ENCODE peak calls at places on chromosomes 13 and 19, in seven cellular contexts. One of them, this sample, is unnamed. For H3K4me1, the result is how much of the 10 kb centered on the place peaks cover.

GRCh38 chr19:48844472-48844871 is 8.2 kb upstream of the HSD17B14 start:
- DNase-seq in mesenchymal stem cell: peak
- DNase-seq in CD4-positive, CD25-positive, alpha-beta regulatory T cell: no peak
- DNase-seq in heart right ventricle: no peak
- DNase-seq in tibial nerve: no peak
- DNase-seq in neuronal stem cell: no peak
- DNase-seq in cardiac muscle cell: no peak
- DNase-seq in this sample: no peak

GRCh38 chr13:90700340-90700739 is 647.1 kb upstream of the MIR17HG start:
- DNase-seq in mesenchymal stem cell: no peak
- DNase-seq in CD4-positive, CD25-positive, alpha-beta regulatory T cell: no peak
- DNase-seq in heart right ventricle: no peak
- DNase-seq in tibial nerve: no peak
- DNase-seq in neuronal stem cell: no peak
- DNase-seq in cardiac muscle cell: no peak
- DNase-seq in this sample: no peak

GRCh38 chr13:113275387-113275786 is 21.7 kb upstream of the LAMP1 start:
- DNase-seq in mesenchymal stem cell: peak
- DNase-seq in CD4-positive, CD25-positive, alpha-beta regulatory T cell: peak
- DNase-seq in heart right ventricle: no peak
- DNase-seq in tibial nerve: no peak
- DNase-seq in neuronal stem cell: no peak
- DNase-seq in cardiac muscle cell: peak
- DNase-seq in this sample: peak

GRCh38 chr19:37492213-37492612 is 14.5 kb upstream of the ZNF793 start:
- DNase-seq in mesenchymal stem cell: no peak
- DNase-seq in CD4-positive, CD25-positive, alpha-beta regulatory T cell: no peak
- DNase-seq in heart right ventricle: no peak
- DNase-seq in tibial nerve: no peak
- DNase-seq in neuronal stem cell: no peak
- DNase-seq in cardiac muscle cell: no peak
- DNase-seq in this sample: no peak

GRCh38 chr13:45770886-45771285 is 68.8 kb downstream of the CBY2 start:
- DNase-seq in mesenchymal stem cell: no peak
- DNase-seq in CD4-positive, CD25-positive, alpha-beta regulatory T cell: no peak
- DNase-seq in heart right ventricle: no peak
- DNase-seq in tibial nerve: no peak
- DNase-seq in neuronal stem cell: no peak
- DNase-seq in cardiac muscle cell: no peak
- DNase-seq in this sample: no peak

GRCh38 chr13:110250258-110250891 is 56.6 kb downstream of the COL4A1 start:
- DNase-seq in mesenchymal stem cell: peak
- DNase-seq in CD4-positive, CD25-positive, alpha-beta regulatory T cell: no peak
- DNase-seq in heart right ventricle: peak
- DNase-seq in tibial nerve: peak
- DNase-seq in neuronal stem cell: no peak
- DNase-seq in cardiac muscle cell: no peak
- DNase-seq in this sample: peak

GRCh38 chr19:9877775-9878510 is 42.8 kb downstream of the PIN1 start:
- DNase-seq in mesenchymal stem cell: peak
- DNase-seq in CD4-positive, CD25-positive, alpha-beta regulatory T cell: no peak
- DNase-seq in heart right ventricle: no peak
- DNase-seq in tibial nerve: no peak
- DNase-seq in neuronal stem cell: no peak
- DNase-seq in cardiac muscle cell: no peak
- DNase-seq in this sample: no peak

GRCh38 chr13:27151798-27152599 is 19.6 kb downstream of the USP12 start:
- DNase-seq in mesenchymal stem cell: no peak
- DNase-seq in CD4-positive, CD25-positive, alpha-beta regulatory T cell: no peak
- DNase-seq in heart right ventricle: no peak
- DNase-seq in tibial nerve: no peak
- DNase-seq in neuronal stem cell: no peak
- DNase-seq in cardiac muscle cell: no peak
- DNase-seq in this sample: no peak

GRCh38 chr13:94312511-94313191 is 166.8 kb downstream of the DCT start:
- DNase-seq in mesenchymal stem cell: peak
- DNase-seq in CD4-positive, CD25-positive, alpha-beta regulatory T cell: peak
- DNase-seq in heart right ventricle: no peak
- DNase-seq in tibial nerve: no peak
- DNase-seq in neuronal stem cell: peak
- DNase-seq in cardiac muscle cell: no peak
- DNase-seq in this sample: no peak

GRCh38 chr13:28574617-28575142 is 79.8 kb upstream of the FLT1 start:
- DNase-seq in mesenchymal stem cell: peak
- DNase-seq in CD4-positive, CD25-positive, alpha-beta regulatory T cell: no peak
- DNase-seq in heart right ventricle: peak
- DNase-seq in tibial nerve: no peak
- DNase-seq in neuronal stem cell: no peak
- DNase-seq in cardiac muscle cell: no peak
- DNase-seq in this sample: no peak

GRCh38 chr19:13984875-13985741 is 21.0 kb downstream of the RFX1 start:
- DNase-seq in mesenchymal stem cell: no peak
- DNase-seq in CD4-positive, CD25-positive, alpha-beta regulatory T cell: no peak
- DNase-seq in heart right ventricle: no peak
- DNase-seq in tibial nerve: no peak
- DNase-seq in neuronal stem cell: no peak
- DNase-seq in cardiac muscle cell: no peak
- DNase-seq in this sample: peak

GRCh38 chr19:13982773-13983172 is 23.3 kb downstream of the RFX1 start:
- DNase-seq in mesenchymal stem cell: no peak
- DNase-seq in CD4-positive, CD25-positive, alpha-beta regulatory T cell: no peak
- DNase-seq in heart right ventricle: no peak
- DNase-seq in tibial nerve: no peak
- DNase-seq in neuronal stem cell: no peak
- DNase-seq in cardiac muscle cell: no peak
- DNase-seq in this sample: no peak

GRCh38 chr19:13985771-13986347 is 20.3 kb downstream of the RFX1 start:
- DNase-seq in mesenchymal stem cell: no peak
- DNase-seq in CD4-positive, CD25-positive, alpha-beta regulatory T cell: no peak
- DNase-seq in heart right ventricle: no peak
- DNase-seq in tibial nerve: no peak
- DNase-seq in neuronal stem cell: no peak
- DNase-seq in cardiac muscle cell: no peak
- DNase-seq in this sample: no peak

GRCh38 chr19:13983213-13983889 is 22.8 kb downstream of the RFX1 start:
- DNase-seq in mesenchymal stem cell: no peak
- DNase-seq in CD4-positive, CD25-positive, alpha-beta regulatory T cell: peak
- DNase-seq in heart right ventricle: no peak
- DNase-seq in tibial nerve: no peak
- DNase-seq in neuronal stem cell: no peak
- DNase-seq in cardiac muscle cell: no peak
- DNase-seq in this sample: no peak

GRCh38 chr19:13984186-13984585 is 21.9 kb downstream of the RFX1 start:
- DNase-seq in mesenchymal stem cell: no peak
- DNase-seq in CD4-positive, CD25-positive, alpha-beta regulatory T cell: no peak
- DNase-seq in heart right ventricle: no peak
- DNase-seq in tibial nerve: no peak
- DNase-seq in neuronal stem cell: no peak
- DNase-seq in cardiac muscle cell: no peak
- DNase-seq in this sample: no peak
- H3K4me1 ChIP-seq in mesenchymal stem cell: under half
- H3K4me1 ChIP-seq in CD4-positive, CD25-positive, alpha-beta regulatory T cell: half or more
- H3K4me1 ChIP-seq in heart right ventricle: under half
- H3K4me1 ChIP-seq in tibial nerve: under half
- H3K4me1 ChIP-seq in neuronal stem cell: under half
- H3K4me1 ChIP-seq in cardiac muscle cell: under half
- H3K4me1 ChIP-seq in this sample: under half

GRCh38 chr13:40550130-40550529 is 116.3 kb downstream of the FOXO1 start:
- DNase-seq in mesenchymal stem cell: peak
- DNase-seq in CD4-positive, CD25-positive, alpha-beta regulatory T cell: no peak
- DNase-seq in heart right ventricle: no peak
- DNase-seq in tibial nerve: no peak
- DNase-seq in neuronal stem cell: no peak
- DNase-seq in cardiac muscle cell: no peak
- DNase-seq in this sample: no peak
- H3K4me1 ChIP-seq in mesenchymal stem cell: under half
- H3K4me1 ChIP-seq in CD4-positive, CD25-positive, alpha-beta regulatory T cell: under half
- H3K4me1 ChIP-seq in heart right ventricle: under half
- H3K4me1 ChIP-seq in tibial nerve: half or more
- H3K4me1 ChIP-seq in neuronal stem cell: under half
- H3K4me1 ChIP-seq in cardiac muscle cell: under half
- H3K4me1 ChIP-seq in this sample: under half

GRCh38 chr19:3454656-3455392 is 25.5 kb downstream of the SMIM24 start:
- DNase-seq in mesenchymal stem cell: no peak
- DNase-seq in CD4-positive, CD25-positive, alpha-beta regulatory T cell: no peak
- DNase-seq in heart right ventricle: no peak
- DNase-seq in tibial nerve: no peak
- DNase-seq in neuronal stem cell: no peak
- DNase-seq in cardiac muscle cell: no peak
- DNase-seq in this sample: no peak

GRCh38 chr19:3457531-3458228 is 22.6 kb downstream of the SMIM24 start:
- DNase-seq in mesenchymal stem cell: peak
- DNase-seq in CD4-positive, CD25-positive, alpha-beta regulatory T cell: no peak
- DNase-seq in heart right ventricle: no peak
- DNase-seq in tibial nerve: no peak
- DNase-seq in neuronal stem cell: no peak
- DNase-seq in cardiac muscle cell: no peak
- DNase-seq in this sample: no peak

GRCh38 chr19:3455393-3455955 is 24.9 kb downstream of the SMIM24 start:
- DNase-seq in mesenchymal stem cell: no peak
- DNase-seq in CD4-positive, CD25-positive, alpha-beta regulatory T cell: no peak
- DNase-seq in heart right ventricle: no peak
- DNase-seq in tibial nerve: no peak
- DNase-seq in neuronal stem cell: no peak
- DNase-seq in cardiac muscle cell: no peak
- DNase-seq in this sample: no peak

GRCh38 chr19:3456925-3457530 is 23.3 kb downstream of the SMIM24 start:
- DNase-seq in mesenchymal stem cell: no peak
- DNase-seq in CD4-positive, CD25-positive, alpha-beta regulatory T cell: no peak
- DNase-seq in heart right ventricle: no peak
- DNase-seq in tibial nerve: no peak
- DNase-seq in neuronal stem cell: no peak
- DNase-seq in cardiac muscle cell: no peak
- DNase-seq in this sample: no peak

DNA sequence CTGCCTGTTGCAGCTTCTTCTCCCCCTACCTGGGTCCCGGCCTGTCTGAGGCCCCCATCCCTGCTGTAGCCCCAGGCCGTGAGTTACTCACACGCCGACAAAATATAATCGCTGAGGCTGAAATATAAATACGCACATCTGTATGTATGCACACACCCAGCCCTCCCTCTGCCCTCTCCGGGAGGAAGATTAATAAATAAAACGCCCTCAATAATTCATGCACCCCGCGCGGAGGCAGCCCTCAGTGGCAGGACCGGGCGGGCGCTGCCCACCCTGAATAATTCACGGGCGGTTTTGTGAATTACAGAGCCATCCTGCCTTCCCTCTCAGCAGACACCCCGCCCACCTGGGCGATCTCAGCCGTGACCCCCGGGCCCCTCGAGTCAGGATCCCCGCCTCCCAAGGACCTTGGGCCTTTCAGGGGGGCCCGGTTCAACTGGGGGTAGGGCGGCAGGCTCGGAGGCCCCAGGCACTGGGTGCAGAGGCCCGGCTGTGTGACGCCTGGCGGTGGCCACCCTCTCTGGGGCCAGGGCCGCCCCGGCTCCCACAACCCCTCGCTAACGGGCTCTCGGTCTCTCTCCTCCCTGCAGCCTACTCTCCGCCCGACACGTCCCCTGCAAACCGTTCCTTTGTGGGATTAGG is 24.2 kb downstream of the SMIM24 start:
- DNase-seq in mesenchymal stem cell: no peak
- DNase-seq in CD4-positive, CD25-positive, alpha-beta regulatory T cell: no peak
- DNase-seq in heart right ventricle: no peak
- DNase-seq in tibial nerve: no peak
- DNase-seq in neuronal stem cell: no peak
- DNase-seq in cardiac muscle cell: no peak
- DNase-seq in this sample: no peak
- H3K4me1 ChIP-seq in mesenchymal stem cell: under half
- H3K4me1 ChIP-seq in CD4-positive, CD25-positive, alpha-beta regulatory T cell: under half
- H3K4me1 ChIP-seq in heart right ventricle: under half
- H3K4me1 ChIP-seq in tibial nerve: under half
- H3K4me1 ChIP-seq in neuronal stem cell: under half
- H3K4me1 ChIP-seq in cardiac muscle cell: under half
- H3K4me1 ChIP-seq in this sample: under half

GRCh38 chr19:16749326-16749725 is 29.7 kb downstream of the NWD1 start:
- DNase-seq in mesenchymal stem cell: no peak
- DNase-seq in CD4-positive, CD25-positive, alpha-beta regulatory T cell: no peak
- DNase-seq in heart right ventricle: no peak
- DNase-seq in tibial nerve: no peak
- DNase-seq in neuronal stem cell: no peak
- DNase-seq in cardiac muscle cell: no peak
- DNase-seq in this sample: no peak
- H3K4me1 ChIP-seq in mesenchymal stem cell: under half
- H3K4me1 ChIP-seq in CD4-positive, CD25-positive, alpha-beta regulatory T cell: under half
- H3K4me1 ChIP-seq in heart right ventricle: under half
- H3K4me1 ChIP-seq in tibial nerve: under half
- H3K4me1 ChIP-seq in neuronal stem cell: under half
- H3K4me1 ChIP-seq in cardiac muscle cell: under half
- H3K4me1 ChIP-seq in this sample: under half

GRCh38 chr19:38676878-38677646 is 29.6 kb downstream of the ACTN4 start:
- DNase-seq in mesenchymal stem cell: no peak
- DNase-seq in CD4-positive, CD25-positive, alpha-beta regulatory T cell: no peak
- DNase-seq in heart right ventricle: no peak
- DNase-seq in tibial nerve: no peak
- DNase-seq in neuronal stem cell: no peak
- DNase-seq in cardiac muscle cell: no peak
- DNase-seq in this sample: no peak
- H3K4me1 ChIP-seq in mesenchymal stem cell: under half
- H3K4me1 ChIP-seq in CD4-positive, CD25-positive, alpha-beta regulatory T cell: half or more
- H3K4me1 ChIP-seq in heart right ventricle: half or more
- H3K4me1 ChIP-seq in tibial nerve: half or more
- H3K4me1 ChIP-seq in neuronal stem cell: under half
- H3K4me1 ChIP-seq in cardiac muscle cell: under half
- H3K4me1 ChIP-seq in this sample: under half

DNA sequence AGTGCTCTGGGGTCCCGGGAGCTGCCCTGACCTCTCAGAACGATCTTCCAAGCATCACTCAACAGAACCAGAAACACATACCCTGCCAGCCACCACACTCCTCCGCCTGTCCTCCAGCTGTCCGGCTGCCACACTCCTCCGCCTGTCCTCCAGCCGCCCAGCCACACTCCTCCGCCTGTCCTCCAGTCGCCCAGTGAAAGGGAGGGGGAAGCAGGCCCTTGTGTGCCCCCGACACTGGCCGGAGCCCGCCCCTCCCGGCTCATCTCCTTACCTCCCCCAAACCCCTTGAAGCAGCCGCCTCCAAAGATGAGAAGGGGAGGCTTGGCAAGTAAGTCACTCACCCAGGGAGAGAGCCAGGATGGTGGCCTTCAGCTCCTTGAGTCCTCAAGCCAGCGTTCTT is 40.2 kb downstream of the STK24 start:
- DNase-seq in mesenchymal stem cell: no peak
- DNase-seq in CD4-positive, CD25-positive, alpha-beta regulatory T cell: no peak
- DNase-seq in heart right ventricle: no peak
- DNase-seq in tibial nerve: no peak
- DNase-seq in neuronal stem cell: no peak
- DNase-seq in cardiac muscle cell: no peak
- DNase-seq in this sample: no peak
- H3K4me1 ChIP-seq in mesenchymal stem cell: under half
- H3K4me1 ChIP-seq in CD4-positive, CD25-positive, alpha-beta regulatory T cell: half or more
- H3K4me1 ChIP-seq in heart right ventricle: under half
- H3K4me1 ChIP-seq in tibial nerve: half or more
- H3K4me1 ChIP-seq in neuronal stem cell: under half
- H3K4me1 ChIP-seq in cardiac muscle cell: under half
- H3K4me1 ChIP-seq in this sample: under half

This sample was measured in lung.